ENCODE peak calls at places on chromosomes 7 and 10, in ten cellular contexts. M, L, D, U, P, B, G, Y, R and Q are unnamed samples.

GRCh38 chr10:63266337-63267327 is 133.5 kb downstream of the NRBF2 start:
- DNase-seq in U (no peak), P (no peak), G (no peak), Y (no peak), M (no peak), R (no peak), B (no peak), L (no peak), D (no peak), Q (no peak)

GRCh38 chr10:45376364-45376801 is 2.4 kb downstream of the ALOX5 start:
- DNase-seq in Y (no peak), U (no peak), L (no peak), G (no peak), P (no peak), B (no peak), D (no peak), R (no peak), M (no peak), Q (no peak)

GRCh38 chr10:86955501-86956194 is 1.8 kb downstream of the MMRN2 start:
- DNase-seq in R (no peak), U (no peak), D (no peak), B (no peak), M (no peak), Y (peak; percentile 46), P (no peak), G (peak; percentile 5), L (no peak), Q (no peak)

GRCh38 chr7:157875230-157876179 is 538.7 kb downstream of the DNAJB6 start:
- DNase-seq in Y (no peak), P (peak; percentile 38), D (no peak), B (no peak), R (no peak), L (peak; percentile 57), G (no peak), U (no peak), M (no peak), Q (no peak)

GRCh38 chr10:126523071-126523470 is 134.8 kb upstream of the ADAM12 start:
- DNase-seq in G (no peak), U (no peak), Y (no peak), R (no peak), B (no peak), D (no peak), P (no peak), M (no peak), L (no peak), Q (no peak)

GRCh38 chr7:42233166-42233565 is 3.8 kb downstream of the GLI3 start:
- DNase-seq in U (no peak), Y (no peak), G (no peak), M (no peak), R (no peak), B (no peak), P (no peak), D (peak; percentile 38), L (no peak), Q (no peak)

GRCh38 chr7:101518348-101518747 is 110.7 kb downstream of the MYL10 start:
- DNase-seq in P (no peak), B (no peak), L (no peak), M (no peak), D (peak; percentile 77), G (no peak), Y (no peak), U (no peak), R (no peak), Q (no peak)

GRCh38 chr10:44781131-44781530 is 130.0 kb upstream of the TMEM72 start:
- DNase-seq in L (no peak), R (no peak), G (no peak), P (no peak), Y (no peak), M (no peak), B (no peak), D (no peak), U (no peak), Q (no peak)

DNA sequence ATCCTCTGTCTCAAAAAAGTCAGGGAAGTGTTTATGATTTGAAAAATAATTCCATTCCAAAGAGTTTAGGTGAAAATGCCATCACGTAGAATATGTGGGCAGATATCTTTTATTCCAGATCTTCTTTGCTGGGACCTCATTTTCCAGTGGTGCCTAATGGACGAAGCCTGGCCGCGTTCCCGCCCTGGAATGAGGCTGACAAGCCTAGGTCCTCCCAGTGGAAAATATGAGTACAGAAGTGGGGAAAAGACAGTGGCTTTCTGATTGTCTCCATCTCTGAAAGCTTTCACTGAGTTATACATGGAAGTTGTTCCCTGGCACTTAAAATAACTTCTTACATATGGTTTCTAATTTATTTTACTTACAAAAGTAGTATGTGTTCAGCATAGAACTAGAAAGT is 139.4 kb downstream of the TACC2 start:
- DNase-seq in G (no peak), L (peak; percentile 44), R (peak; percentile 52), U (no peak), D (peak; percentile 44), P (no peak), Y (no peak), M (no peak), B (peak; percentile 83), Q (no peak)
- H3K4me3 ChIP-seq in G (no peak overlapping the region), L (peak overlapping the region; percentile 23), R (no peak overlapping the region), U (no peak overlapping the region), D (peak overlapping the region; percentile 43), P (peak overlapping the region; percentile 4), Y (peak overlapping the region; percentile 21), M (no peak overlapping the region), B (peak overlapping the region; percentile 6), Q (no peak overlapping the region)

DNA sequence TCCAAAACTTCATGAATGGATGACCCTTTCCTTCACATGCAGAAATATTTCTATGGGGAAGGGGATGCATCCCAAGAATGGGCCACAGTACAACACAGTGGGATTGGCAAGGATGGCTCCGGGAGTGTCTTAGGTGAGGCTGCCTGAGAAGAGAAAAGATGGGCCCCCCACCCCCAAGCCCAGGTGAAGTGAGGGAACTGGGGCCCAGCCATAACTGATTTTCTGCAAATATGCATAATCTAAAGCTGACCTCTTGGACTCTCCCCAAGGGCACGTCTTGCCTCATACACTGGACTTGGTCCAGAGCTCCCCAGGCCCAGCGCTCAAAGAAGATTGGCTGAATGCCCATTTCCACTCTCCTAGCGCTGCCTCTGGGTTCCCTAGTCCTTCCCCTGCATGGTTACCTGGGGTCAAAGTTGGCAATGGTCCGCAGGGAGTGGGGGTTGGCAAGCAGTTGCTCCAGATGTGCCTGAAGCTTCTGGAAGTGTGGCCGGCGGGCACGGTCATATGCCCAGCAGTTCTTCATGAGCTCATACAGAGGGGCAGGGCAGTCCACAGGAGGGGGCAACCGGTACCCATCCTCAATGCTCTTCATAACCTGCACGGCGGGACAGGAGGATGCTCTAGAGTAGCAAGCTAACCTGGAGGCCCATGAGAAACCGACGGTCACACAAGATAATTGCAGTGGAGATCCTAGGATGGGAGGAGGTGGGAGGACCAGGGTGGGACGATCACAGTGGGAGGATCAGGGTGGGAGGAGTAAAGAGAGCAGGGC is 12.3 kb downstream of the ZYX start:
- DNase-seq in G (peak; percentile 76), Y (peak; percentile 54), R (no peak), L (no peak), D (peak; percentile 45), B (no peak), P (no peak), M (no peak), U (peak; percentile 87), Q (no peak)
- TF ChIP-seq POLR2A in G (no peak), Y (no peak), R (no peak), L (no peak), D (no peak), B (no peak), P (no peak), M (no peak), U (no peak), Q (no peak)

GRCh38 chr10:29584436-29584835 is 50.3 kb downstream of the SVIL start:
- DNase-seq in B (no peak), Y (no peak), D (no peak), U (no peak), G (no peak), P (no peak), M (no peak), L (no peak), R (no peak), Q (peak; percentile 81)

GRCh38 chr10:29583674-29584073 is 51.1 kb downstream of the SVIL start:
- DNase-seq in B (no peak), M (no peak), Y (no peak), P (no peak), U (no peak), G (no peak), D (peak; percentile 60), L (no peak), R (no peak), Q (no peak)

GRCh38 chr10:29586509-29586908 is 48.3 kb downstream of the SVIL start:
- DNase-seq in P (no peak), Y (no peak), U (no peak), B (no peak), L (no peak), D (no peak), M (no peak), G (no peak), R (no peak), Q (peak; percentile 7)

GRCh38 chr10:29588640-29589421 is 45.9 kb downstream of the SVIL start:
- DNase-seq in D (peak; percentile 55), Y (no peak), R (no peak), G (no peak), U (no peak), B (no peak), P (no peak), M (no peak), L (no peak), Q (peak; percentile 42)

DNA sequence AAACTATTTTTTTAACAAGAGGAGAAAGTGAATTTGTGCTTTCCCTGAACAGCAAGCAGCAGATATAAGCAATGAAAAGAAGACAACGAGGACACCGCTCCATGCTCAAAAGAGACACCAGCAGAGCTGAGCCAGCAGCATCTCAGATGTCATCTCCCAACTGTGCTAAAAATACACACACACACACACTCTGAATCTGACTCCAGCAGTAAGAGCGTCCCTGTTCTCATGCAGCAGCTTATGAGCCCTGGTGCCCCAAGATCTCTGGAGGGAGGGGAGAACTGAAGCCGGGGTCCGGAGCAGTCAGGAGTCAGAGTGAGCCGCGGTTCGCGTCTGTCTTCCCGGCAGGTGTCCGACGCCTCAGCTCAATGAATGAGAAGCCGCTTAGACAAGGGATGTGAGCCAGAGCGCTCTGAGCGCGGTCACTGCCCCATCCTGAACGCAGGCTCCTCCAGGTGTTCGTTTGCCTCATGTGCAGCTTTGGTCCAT is 49.2 kb downstream of the SVIL start:
- DNase-seq in P (peak; percentile 49), M (no peak), Y (no peak), R (no peak), D (peak; percentile 28), L (no peak), G (no peak), U (no peak), B (no peak), Q (no peak)
- TF ChIP-seq CTCF in P (no peak), M (no peak), Y (no peak), R (no peak), D (no peak), L (no peak), G (no peak), U (no peak), B (no peak), Q (no peak)

DNA sequence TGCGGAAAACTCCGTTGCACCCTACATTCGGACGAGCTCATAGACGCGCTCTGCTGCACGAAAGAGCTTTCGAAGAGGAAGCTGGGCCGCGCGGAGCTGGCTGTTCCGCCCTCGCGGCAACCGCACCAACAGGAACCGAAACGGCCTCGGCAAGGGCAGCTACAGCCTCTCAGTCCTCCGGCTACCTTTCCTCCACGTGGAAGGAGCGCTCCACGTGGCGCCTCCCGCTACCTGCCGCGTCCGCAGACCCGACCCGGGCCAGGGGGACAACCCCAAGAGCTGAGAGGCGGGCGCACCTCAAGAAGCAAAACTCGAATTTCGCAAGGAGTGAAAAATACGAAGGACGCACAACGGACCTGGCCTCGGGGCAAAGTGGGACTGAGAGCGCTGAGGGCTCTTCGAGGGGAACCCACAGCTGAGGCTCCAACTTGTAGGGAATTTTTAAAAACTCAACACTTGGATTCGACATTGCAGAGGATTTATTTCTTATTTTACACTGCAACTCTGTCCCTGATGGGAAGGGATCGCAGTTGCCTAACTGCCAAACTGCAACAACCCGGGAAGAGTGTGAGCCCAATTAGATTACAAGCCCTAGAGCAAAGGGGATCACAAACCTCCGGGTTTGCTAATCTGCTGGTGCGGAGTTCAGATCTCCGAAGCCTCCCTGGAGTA is 1.4 kb downstream of the HPSE2 start:
- DNase-seq in Y (peak; percentile 63), B (peak; percentile 33), G (peak; percentile 20), U (no peak), D (peak; percentile 31), P (peak; percentile 24), M (no peak), R (peak; percentile 50), L (peak; percentile 55), Q (peak; percentile 90)
- H3K4me3 ChIP-seq in Y (peak overlapping the region; percentile 52), B (peak overlapping the region; percentile 22), G (no peak overlapping the region), U (no peak overlapping the region), D (peak overlapping the region; percentile 36), P (peak overlapping the region; percentile 35), M (peak overlapping the region; percentile 21), R (peak overlapping the region; percentile 3), L (peak overlapping the region; percentile 51), Q (peak overlapping the region; percentile 31)